ENCODE peak calls at places on chromosomes 12 and 14, in seven cellular contexts. One of them, this sample, is unnamed.

GRCh38 chr12:14765398-14765797 is 37.9 kb downstream of the WBP11 start:
- DNase-seq in LoVo: no peak
- DNase-seq in fibroblast of pulmonary artery: no peak
- DNase-seq in tibial artery: no peak
- DNase-seq in Right ventricle myocardium superior: no peak
- DNase-seq in NCI-H2081: no peak
- DNase-seq in GM12891: no peak
- DNase-seq in this sample: no peak

GRCh38 chr14:64510127-64510808 is 5.7 kb downstream of the ZBTB1 start:
- DNase-seq in tibial artery: no peak
- DNase-seq in NCI-H2081: no peak
- DNase-seq in Right ventricle myocardium superior: no peak
- DNase-seq in GM12891: no peak
- DNase-seq in fibroblast of pulmonary artery: no peak
- DNase-seq in LoVo: no peak
- DNase-seq in this sample: no peak

GRCh38 chr14:85601246-85601645 is 71.3 kb downstream of the FLRT2 start:
- DNase-seq in NCI-H2081: peak; percentile 69
- DNase-seq in tibial artery: no peak
- DNase-seq in Right ventricle myocardium superior: no peak
- DNase-seq in LoVo: no peak
- DNase-seq in fibroblast of pulmonary artery: no peak
- DNase-seq in GM12891: no peak
- DNase-seq in this sample: peak; percentile 34

GRCh38 chr14:64475585-64476273 is 10.4 kb downstream of the AKAP5 start:
- DNase-seq in fibroblast of pulmonary artery: no peak
- DNase-seq in GM12891: no peak
- DNase-seq in NCI-H2081: no peak
- DNase-seq in Right ventricle myocardium superior: no peak
- DNase-seq in tibial artery: no peak
- DNase-seq in LoVo: no peak
- DNase-seq in this sample: no peak

GRCh38 chr14:55139152-55139551 is 10.1 kb downstream of the LGALS3 start:
- DNase-seq in NCI-H2081: no peak
- DNase-seq in LoVo: no peak
- DNase-seq in fibroblast of pulmonary artery: no peak
- DNase-seq in tibial artery: no peak
- DNase-seq in Right ventricle myocardium superior: no peak
- DNase-seq in GM12891: no peak
- DNase-seq in this sample: no peak

GRCh38 chr12:99544457-99544856 is 103.1 kb upstream of the GARIN6 start:
- DNase-seq in fibroblast of pulmonary artery: no peak
- DNase-seq in tibial artery: no peak
- DNase-seq in NCI-H2081: no peak
- DNase-seq in LoVo: no peak
- DNase-seq in Right ventricle myocardium superior: no peak
- DNase-seq in GM12891: no peak
- DNase-seq in this sample: no peak

GRCh38 chr14:62303437-62303836 is 541.2 kb downstream of the SNAPC1 start:
- DNase-seq in NCI-H2081: no peak
- DNase-seq in LoVo: no peak
- DNase-seq in Right ventricle myocardium superior: no peak
- DNase-seq in GM12891: no peak
- DNase-seq in tibial artery: no peak
- DNase-seq in fibroblast of pulmonary artery: no peak
- DNase-seq in this sample: no peak

GRCh38 chr12:43835656-43836454 is at the start of gene TMEM117:
- DNase-seq in tibial artery: peak; percentile 69
- DNase-seq in fibroblast of pulmonary artery: peak; percentile 45
- DNase-seq in Right ventricle myocardium superior: peak; percentile 89
- DNase-seq in NCI-H2081: peak; percentile 68
- DNase-seq in LoVo: peak; percentile 66
- DNase-seq in GM12891: peak; percentile 61
- DNase-seq in this sample: peak; percentile 45

GRCh38 chr14:20679907-20680306 is 4.5 kb upstream of the RNASE4 start:
- DNase-seq in NCI-H2081: peak; percentile 2
- DNase-seq in fibroblast of pulmonary artery: peak; percentile 28
- DNase-seq in Right ventricle myocardium superior: no peak
- DNase-seq in GM12891: no peak
- DNase-seq in tibial artery: no peak
- DNase-seq in LoVo: peak; percentile 59
- DNase-seq in this sample: peak; percentile 66